ENCODE peak calls at places on chromosomes 16 and 17, in nine cellular contexts. Q is CD8-positive, alpha-beta T cell; F is DND-41; U is fibroblast of lung; T is effector memory CD4-positive, alpha-beta T cell; L is esophagus muscularis mucosa; J is PC-9; P is aorta; G is neural progenitor cell. R is an unnamed sample.

GRCh38 chr16:79261461-79261860 is 339.1 kb downstream of the MAF start:
- DNase-seq in J (peak; percentile 10), U (no peak), P (no peak), T (no peak), G (peak; percentile 79), L (no peak), F (peak; percentile 56), Q (no peak), R (peak; percentile 49)

GRCh38 chr17:55258578-55259135 is 6.1 kb upstream of the HLF start:
- DNase-seq in G (no peak), J (no peak), U (no peak), F (no peak), Q (no peak), L (no peak), T (no peak), P (no peak), R (no peak)

GRCh38 chr16:82454152-82454551 is 172.6 kb upstream of the CDH13 start:
- DNase-seq in P (no peak), F (no peak), J (no peak), T (no peak), L (peak; percentile 53), U (no peak), Q (no peak), G (no peak), R (no peak)

GRCh38 chr16:22141746-22142145 is 20.6 kb upstream of the SDR42E2 start:
- DNase-seq in U (no peak), G (peak; percentile 59), T (no peak), P (no peak), J (no peak), Q (no peak), L (no peak), F (no peak), R (no peak)

GRCh38 chr16:88298166-88298881 is 84.4 kb upstream of the ZNF469 start:
- DNase-seq in T (no peak), U (peak; percentile 65), F (no peak), J (no peak), G (no peak), L (no peak), P (peak; percentile 90), Q (no peak), R (no peak)

GRCh38 chr16:23539984-23540816 is 16.9 kb downstream of the EARS2 start:
- DNase-seq in L (no peak), U (no peak), G (no peak), P (no peak), J (no peak), Q (no peak), F (no peak), T (no peak), R (no peak)

GRCh38 chr17:18246880-18247612 is 11.5 kb downstream of the FLII start:
- DNase-seq in T (no peak), Q (no peak), G (peak; percentile 85), J (peak; percentile 90), F (peak; percentile 41), L (no peak), P (no peak), U (peak; percentile 33), R (no peak)

GRCh38 chr17:31488264-31488981 is 96.9 kb downstream of the RAB11FIP4 start:
- DNase-seq in G (peak; percentile 54), U (no peak), Q (no peak), P (no peak), T (no peak), J (peak; percentile 18), F (no peak), L (no peak), R (peak; percentile 34)

GRCh38 chr17:77470800-77471733 is 330.3 kb downstream of the SEC14L1 start:
- DNase-seq in Q (no peak), T (no peak), L (no peak), G (peak; percentile 66), U (peak; percentile 70), J (peak; percentile 42), F (no peak), P (no peak), R (no peak)
- H3K4me1 ChIP-seq in Q (peaks cover 100% of the 10 kb centered on the region), T (peaks cover 97% of the 10 kb centered on the region), L (peaks cover 98% of the 10 kb centered on the region), G (peaks cover 84% of the 10 kb centered on the region), U (peaks cover 58% of the 10 kb centered on the region), J (peaks cover 6% of the 10 kb centered on the region), F (peaks cover 63% of the 10 kb centered on the region), P (peaks cover 3% of the 10 kb centered on the region), R (peaks cover 98% of the 10 kb centered on the region)

GRCh38 chr16:788399-789126 is at the start of gene CHTF18:
- DNase-seq in T (peak; percentile 93), G (peak; percentile 97), U (peak; percentile 84), J (peak; percentile 97), P (peak; percentile 97), L (peak; percentile 98), F (peak; percentile 95), Q (peak; percentile 93), R (peak; percentile 93)

GRCh38 chr16:790086-790485 is 1.7 kb downstream of the CHTF18 start:
- DNase-seq in F (no peak), L (no peak), J (no peak), U (no peak), G (no peak), Q (no peak), P (no peak), T (no peak), R (no peak)

GRCh38 chr16:787261-787966 is 767 bp downstream of the RPUSD1 start:
- DNase-seq in L (no peak), J (no peak), Q (no peak), P (no peak), T (no peak), U (no peak), G (no peak), F (no peak), R (no peak)

GRCh38 chr16:789451-789850 is 1.0 kb downstream of the CHTF18 start:
- DNase-seq in T (no peak), L (no peak), J (no peak), G (no peak), P (no peak), F (no peak), Q (no peak), U (no peak), R (no peak)

DNA sequence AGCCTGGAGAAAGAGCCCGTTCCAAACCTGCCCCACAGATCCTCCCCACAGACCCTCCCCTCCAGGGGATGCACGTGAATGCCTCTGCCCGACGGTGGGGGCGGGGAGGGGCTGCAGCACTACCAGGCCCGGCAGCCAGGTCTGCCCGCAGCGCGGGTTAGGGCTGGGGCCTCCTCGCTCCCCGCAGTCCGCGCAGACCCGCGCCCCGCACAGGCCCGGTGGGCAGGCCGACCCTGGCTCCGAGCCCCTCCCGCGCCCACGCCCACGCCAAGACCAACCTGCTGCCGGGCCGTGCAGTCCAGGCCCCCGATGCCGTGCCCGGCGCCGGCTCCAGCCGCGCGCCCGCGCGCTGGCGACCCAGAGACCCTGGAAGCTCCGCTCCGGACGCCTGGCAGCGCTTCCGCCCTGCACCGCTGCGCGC is at the start of gene RPUSD1:
- DNase-seq in P (no peak), T (no peak), Q (no peak), G (no peak), J (no peak), F (no peak), L (no peak), U (peak; percentile 10), R (no peak)
- H3K27ac ChIP-seq in P (no peak within 1 kb of the TSS), T (peak within 1 kb of the TSS; percentile 56), Q (peak within 1 kb of the TSS; percentile 53), G (no peak within 1 kb of the TSS), J (no peak within 1 kb of the TSS), F (peak within 1 kb of the TSS; percentile 77), L (peak within 1 kb of the TSS; percentile 84), U (peak within 1 kb of the TSS; percentile 50), R (peak within 1 kb of the TSS; percentile 33)

DNA sequence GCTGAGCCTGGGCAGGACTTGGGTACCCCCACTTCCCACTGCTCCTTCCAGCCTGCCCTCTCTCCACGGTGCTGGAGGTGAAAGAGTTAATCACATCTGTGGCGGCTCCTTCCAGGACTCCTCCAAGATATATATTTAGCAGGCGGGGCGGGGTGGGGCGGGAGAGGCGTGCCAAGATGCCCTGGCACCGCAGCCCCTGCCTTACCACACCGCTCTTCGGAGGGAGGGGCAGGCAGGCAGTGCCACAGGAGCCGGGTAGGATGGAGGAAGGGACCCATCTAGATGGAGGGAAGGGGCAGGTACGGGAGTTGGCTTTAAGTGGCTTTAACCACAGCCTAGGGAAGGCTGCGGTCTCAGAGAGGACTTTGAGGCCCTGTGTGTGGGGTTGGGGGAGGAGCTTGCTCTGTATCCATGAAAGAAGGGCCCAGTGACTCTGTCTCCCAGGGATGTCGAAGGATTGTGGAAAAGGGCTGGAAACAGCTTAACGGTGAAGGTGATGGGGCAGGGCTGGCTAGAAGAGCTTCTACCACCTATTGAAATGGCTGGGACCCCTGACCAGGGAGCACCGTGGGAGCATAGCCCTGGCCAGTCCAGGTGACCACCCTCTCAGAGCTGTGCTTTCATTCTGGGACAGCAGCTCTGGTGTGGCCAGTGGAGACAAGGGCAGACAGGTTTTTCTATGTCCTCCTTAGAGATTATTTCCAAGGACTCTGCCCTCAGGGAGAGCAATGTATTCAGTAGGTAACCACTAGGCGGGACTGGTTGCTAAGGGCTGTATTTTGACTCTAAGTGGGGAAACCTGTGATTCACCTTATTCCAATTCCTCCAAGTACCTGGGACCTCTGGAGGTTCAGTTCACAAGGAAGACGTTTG is 13.0 kb downstream of the GPR142 start:
- DNase-seq in Q (no peak), F (no peak), P (no peak), G (peak; percentile 37), U (no peak), T (no peak), L (no peak), J (peak; percentile 51), R (no peak)
- H3K4me3 ChIP-seq in Q (no peak overlapping the region), F (no peak overlapping the region), P (no peak overlapping the region), G (no peak overlapping the region), U (no peak overlapping the region), T (no peak overlapping the region), L (peak overlapping the region; percentile 23), J (no peak overlapping the region), R (no peak overlapping the region)

GRCh38 chr17:57890857-57891232 is 41.0 kb upstream of the MRPS23 start:
- DNase-seq in T (no peak), U (no peak), Q (no peak), P (no peak), L (no peak), G (no peak), F (no peak), J (no peak), R (no peak)

GRCh38 chr17:57894848-57895247 is 45.0 kb upstream of the MRPS23 start:
- DNase-seq in U (no peak), Q (no peak), T (no peak), L (no peak), J (no peak), P (no peak), F (no peak), G (no peak), R (no peak)

GRCh38 chr17:57889892-57890856 is 40.3 kb upstream of the MRPS23 start:
- DNase-seq in F (no peak), L (no peak), Q (no peak), G (no peak), U (peak; percentile 76), P (peak; percentile 96), J (peak; percentile 85), T (no peak), R (no peak)

GRCh38 chr17:57892820-57893595 is 43.2 kb upstream of the MRPS23 start:
- DNase-seq in T (no peak), U (peak; percentile 97), F (no peak), L (peak; percentile 98), J (peak; percentile 92), G (peak; percentile 80), P (peak; percentile 93), Q (no peak), R (no peak)

DNA sequence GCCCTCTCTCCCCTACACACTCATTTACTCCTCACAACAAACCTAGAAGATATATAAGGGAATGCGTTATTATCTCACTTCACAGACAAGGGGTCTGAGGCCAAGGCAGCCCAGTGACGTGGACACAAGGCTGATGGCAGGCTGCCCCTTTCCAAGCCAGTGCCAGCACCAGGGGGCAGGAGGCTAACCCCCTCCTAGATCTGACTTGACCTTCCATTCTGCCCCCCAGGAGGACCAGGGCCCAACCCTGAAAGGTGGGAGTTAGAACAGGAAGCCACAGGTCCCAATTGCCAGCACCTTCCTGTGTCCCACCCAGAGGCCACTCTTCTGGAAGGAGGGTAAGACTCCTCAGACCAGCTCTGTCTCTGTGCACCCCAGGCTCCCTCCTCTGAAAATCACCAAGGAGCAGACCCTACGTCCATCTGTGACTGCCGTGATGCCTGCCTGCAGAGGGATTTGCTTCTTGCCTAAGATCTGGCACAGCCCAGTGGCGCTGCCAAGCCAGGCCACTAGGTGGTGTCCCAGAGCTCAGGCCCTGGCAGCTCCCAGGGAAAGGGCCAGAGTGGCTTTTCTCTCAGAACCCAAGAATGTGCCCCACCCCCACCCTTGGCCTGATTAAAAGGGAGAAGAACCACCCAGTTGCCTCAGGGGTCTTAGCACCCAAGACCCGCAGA is 42.4 kb upstream of the MRPS23 start:
- DNase-seq in J (peak; percentile 88), P (peak; percentile 94), U (peak; percentile 79), F (peak; percentile 81), Q (peak; percentile 68), G (peak; percentile 91), L (peak; percentile 98), T (peak; percentile 56), R (peak; percentile 52)
- H3K4me1 ChIP-seq in J (peaks cover 37% of the 10 kb centered on the region), P (peaks cover 4% of the 10 kb centered on the region), U (peaks cover 34% of the 10 kb centered on the region), F (no peaks in the 10 kb centered on the region), Q (peaks cover 4% of the 10 kb centered on the region), G (peaks cover 27% of the 10 kb centered on the region), L (peaks cover 98% of the 10 kb centered on the region), T (peaks cover 5% of the 10 kb centered on the region), R (no peaks in the 10 kb centered on the region)

R was measured in CD4-positive, CD25-positive, alpha-beta regulatory T cell.